ENCODE peak calls at places on chromosomes 5 and 9, in four cellular contexts. U is activated T-helper 1 cell treated with Interleukin-2 at 50 U/mL for 16 hours, E is NCI-H345, P is fibroblast of the conjunctiva. D is an unnamed sample.

GRCh38 chr5:139745121-139745799 is 50.3 kb upstream of the PSD2 start:
- DNase-seq in U (no peak), E (peak; percentile 65), P (peak; percentile 72), D (no peak)

GRCh38 chr5:169997736-169998284 is 17.5 kb upstream of the INSYN2B start:
- DNase-seq in U (no peak), E (no peak), P (no peak), D (no peak)

GRCh38 chr5:59790399-59791130 is 103.0 kb downstream of the PDE4D start:
- DNase-seq in U (no peak), E (no peak), P (no peak), D (no peak)

GRCh38 chr5:124747770-124748686 is 1.6 kb upstream of the ZNF608 start:
- DNase-seq in U (no peak), E (peak; percentile 54), P (no peak), D (no peak)

GRCh38 chr9:1100945-1101344 is 50.8 kb downstream of the DMRT2 start:
- DNase-seq in U (no peak), E (no peak), P (peak; percentile 29), D (no peak)

GRCh38 chr5:2522372-2522771 is 229.1 kb downstream of the IRX2 start:
- DNase-seq in U (no peak), E (no peak), P (no peak), D (no peak)

GRCh38 chr5:134592141-134592746 is 40.4 kb downstream of the SAR1B start:
- DNase-seq in U (no peak), E (no peak), P (no peak), D (no peak)

GRCh38 chr9:130805510-130806387 is 29.3 kb upstream of the ABL1 start:
- DNase-seq in U (no peak), E (no peak), P (no peak), D (no peak)

GRCh38 chr5:109567374-109568044 is 122.2 kb upstream of the MAN2A1 start:
- DNase-seq in U (no peak), E (no peak), P (peak; percentile 42), D (no peak)

GRCh38 chr5:149576021-149576420 is 5.3 kb upstream of the ARHGEF37 start:
- DNase-seq in U (no peak), E (no peak), P (no peak), D (no peak)

GRCh38 chr9:14315754-14316573 is 2.0 kb upstream of the NFIB start:
- DNase-seq in U (no peak), E (peak; percentile 56), P (no peak), D (no peak)

GRCh38 chr5:157994271-157994691 is 135.3 kb upstream of the CLINT1 start:
- DNase-seq in U (no peak), E (no peak), P (no peak), D (peak; percentile 87)

GRCh38 chr5:157819502-157820125 is 39.3 kb downstream of the CLINT1 start:
- DNase-seq in U (no peak), E (no peak), P (no peak), D (no peak)

GRCh38 chr5:72226950-72227349 is 93.1 kb downstream of the MRPS27 start:
- DNase-seq in U (no peak), E (no peak), P (no peak), D (no peak)

GRCh38 chr9:31394040-31394473 is 990.4 kb upstream of the ACO1 start:
- DNase-seq in U (no peak), E (peak; percentile 23), P (peak; percentile 31), D (no peak)

GRCh38 chr5:54713923-54714581 is 196.5 kb downstream of the SNX18 start:
- DNase-seq in U (no peak), E (no peak), P (no peak), D (no peak)

GRCh38 chr5:103452666-103453065 is 109.9 kb downstream of the NUDT12 start:
- DNase-seq in U (no peak), E (no peak), P (no peak), D (no peak)

GRCh38 chr9:104961238-104961637 is 33.3 kb upstream of the ABCA1 start:
- DNase-seq in U (no peak), E (no peak), P (peak; percentile 68), D (peak; percentile 68)

GRCh38 chr5:6377582-6378127 is 692 bp downstream of the MED10 start:
- DNase-seq in U (no peak), E (no peak), P (no peak), D (no peak)

GRCh38 chr9:89395931-89396710 is 77.8 kb downstream of the SECISBP2 start:
- DNase-seq in U (no peak), E (no peak), P (no peak), D (no peak)

GRCh38 chr9:95793924-95794828 is 81.3 kb upstream of the ERCC6L2 start:
- DNase-seq in U (no peak), E (no peak), P (peak; percentile 90), D (no peak)

GRCh38 chr5:35876922-35877321 is 20.2 kb downstream of the IL7R start:
- DNase-seq in U (no peak), E (no peak), P (no peak), D (no peak)

GRCh38 chr5:122377023-122377422 is 65.0 kb downstream of the SNCAIP start:
- DNase-seq in U (no peak), E (no peak), P (no peak), D (no peak)

GRCh38 chr5:36655171-36655570 is 48.8 kb downstream of the SLC1A3 start:
- DNase-seq in U (no peak), E (no peak), P (no peak), D (no peak)

GRCh38 chr5:108953940-108954339 is 206.2 kb downstream of the FER start:
- DNase-seq in U (no peak), E (no peak), P (no peak), D (peak; percentile 81)

GRCh38 chr5:154271936-154272514 is 81.5 kb downstream of the GALNT10 start:
- DNase-seq in U (no peak), E (no peak), P (no peak), D (no peak)

GRCh38 chr5:91154338-91154737 is 228.8 kb downstream of the ARRDC3 start:
- DNase-seq in U (no peak), E (no peak), P (no peak), D (no peak)

GRCh38 chr9:107586493-107586892 is 96.9 kb upstream of the KLF4 start:
- DNase-seq in U (no peak), E (no peak), P (no peak), D (no peak)

GRCh38 chr9:110821064-110821463 is 152.5 kb downstream of the MUSK start:
- DNase-seq in U (no peak), E (no peak), P (no peak), D (no peak)

GRCh38 chr5:133048993-133049725 is 2.7 kb upstream of the HSPA4 start:
- DNase-seq in U (no peak), E (no peak), P (no peak), D (no peak)

GRCh38 chr9:20441166-20441565 is 181.1 kb downstream of the MLLT3 start:
- DNase-seq in U (no peak), E (no peak), P (no peak), D (no peak)

GRCh38 chr5:9621379-9621903 is 8.7 kb downstream of the TAS2R1 start:
- DNase-seq in U (no peak), E (no peak), P (no peak), D (no peak)

GRCh38 chr5:137056676-137057075 is 442.4 kb downstream of the SPOCK1 start:
- DNase-seq in U (no peak), E (no peak), P (no peak), D (no peak)

GRCh38 chr5:97915101-97915500 is 732.1 kb upstream of the RIOK2 start:
- DNase-seq in U (no peak), E (no peak), P (no peak), D (no peak)

GRCh38 chr5:58123501-58123900 is 336.4 kb downstream of the PLK2 start:
- DNase-seq in U (no peak), E (no peak), P (no peak), D (no peak)